ENCODE peak calls at places on chromosome 10, in nine cellular contexts. B, A, U, K, W, Z, G, F and V are unnamed samples.
A peak's percentile ranks its signal among the peaks of the same experiment; 100 is the strongest.

GRCh38 chr10:110326351-110327032 is 21.8 kb upstream of the SMNDC1 start:
- DNase-seq in B (no peak), A (no peak), U (peak; percentile 24), K (no peak), W (peak; percentile 51), Z (no peak), G (no peak), F (no peak), V (no peak)

GRCh38 chr10:25697412-25697811 is 236.6 kb upstream of the MYO3A start:
- DNase-seq in B (no peak), A (no peak), U (no peak), K (no peak), W (no peak), Z (no peak), G (no peak), F (no peak), V (no peak)

GRCh38 chr10:121437596-121437995 is 160.6 kb downstream of the FGFR2 start:
- DNase-seq in B (peak; percentile 27), A (no peak), U (no peak), K (no peak), W (no peak), Z (no peak), G (peak; percentile 13), F (no peak), V (no peak)

GRCh38 chr10:27158421-27158820 is 3.3 kb downstream of the MASTL start:
- DNase-seq in B (no peak), A (no peak), U (no peak), K (no peak), W (no peak), Z (no peak), G (no peak), F (peak; percentile 13), V (no peak)

GRCh38 chr10:29830526-29831512 is 196.0 kb upstream of the SVIL start:
- DNase-seq in B (no peak), A (no peak), U (no peak), K (no peak), W (no peak), Z (no peak), G (no peak), F (peak; percentile 33), V (no peak)

GRCh38 chr10:60099998-60100747 is 193.8 kb upstream of the CCDC6 start:
- DNase-seq in B (no peak), A (peak; percentile 5), U (peak; percentile 39), K (no peak), W (no peak), Z (no peak), G (peak; percentile 73), F (peak; percentile 39), V (no peak)

GRCh38 chr10:63711866-63712716 is 190.9 kb downstream of the REEP3 start:
- DNase-seq in B (peak; percentile 99), A (no peak), U (peak; percentile 99), K (peak; percentile 94), W (no peak), Z (no peak), G (no peak), F (peak; percentile 33), V (no peak)

GRCh38 chr10:126049741-126050140 is 153.4 kb downstream of the FANK1 start:
- DNase-seq in B (no peak), A (no peak), U (no peak), K (no peak), W (no peak), Z (no peak), G (no peak), F (no peak), V (no peak)

GRCh38 chr10:87842776-87843497 is 20.4 kb downstream of the KLLN start:
- DNase-seq in B (no peak), A (no peak), U (no peak), K (no peak), W (no peak), Z (no peak), G (peak; percentile 15), F (peak; percentile 60), V (no peak)

GRCh38 chr10:2949948-2950354 is 117.4 kb upstream of the PFKP start:
- DNase-seq in B (no peak), A (no peak), U (no peak), K (no peak), W (peak; percentile 43), Z (no peak), G (no peak), F (no peak), V (no peak)

GRCh38 chr10:90020506-90020905 is 319.1 kb downstream of the KIF20B start:
- DNase-seq in B (no peak), A (no peak), U (no peak), K (no peak), W (no peak), Z (no peak), G (no peak), F (no peak), V (no peak)

GRCh38 chr10:90018819-90019218 is 317.4 kb downstream of the KIF20B start:
- DNase-seq in B (no peak), A (no peak), U (no peak), K (no peak), W (no peak), Z (no peak), G (no peak), F (no peak), V (no peak)

GRCh38 chr10:90028312-90028711 is 326.9 kb downstream of the KIF20B start:
- DNase-seq in B (no peak), A (no peak), U (no peak), K (no peak), W (no peak), Z (no peak), G (no peak), F (no peak), V (no peak)

DNA sequence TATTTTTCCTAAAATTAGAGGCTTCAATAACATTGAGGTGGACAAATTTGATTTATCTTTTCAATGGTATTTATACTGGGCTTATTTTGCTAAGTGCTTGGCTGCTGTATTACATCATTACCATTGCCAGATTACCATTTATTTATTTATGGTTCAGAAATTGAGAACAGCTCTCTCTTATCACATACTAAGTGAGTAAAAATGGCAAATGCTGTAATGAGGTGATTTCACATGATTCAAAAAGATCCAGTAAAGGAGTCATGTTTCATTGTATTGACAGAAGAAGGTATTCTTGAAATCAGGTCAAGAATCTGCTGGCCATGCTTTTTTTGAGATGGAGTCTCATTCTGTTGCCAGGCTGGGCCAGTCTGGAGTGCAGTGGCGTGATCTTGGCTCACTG is 322.6 kb downstream of the KIF20B start:
- DNase-seq in B (no peak), A (no peak), U (no peak), K (no peak), W (no peak), Z (no peak), G (no peak), F (no peak), V (no peak)
- TF ChIP-seq POLR2AphosphoS5 in B (no peak), A (no peak), U (no peak), K (no peak), W (no peak), Z (no peak), G (no peak), F (no peak), V (no peak)

GRCh38 chr10:17229016-17229716 is 1.1 kb downstream of the VIM start:
- DNase-seq in B (peak; percentile 73), A (no peak), U (no peak), K (peak; percentile 96), W (no peak), Z (peak; percentile 95), G (peak; percentile 46), F (no peak), V (peak; percentile 29)

GRCh38 chr10:17226891-17227303 is 1.1 kb upstream of the VIM start:
- DNase-seq in B (no peak), A (no peak), U (no peak), K (no peak), W (no peak), Z (peak; percentile 79), G (peak; percentile 39), F (no peak), V (no peak)

GRCh38 chr10:17227367-17228080 is 517 bp upstream of the VIM start:
- DNase-seq in B (no peak), A (no peak), U (no peak), K (no peak), W (peak; percentile 63), Z (no peak), G (peak; percentile 46), F (no peak), V (peak; percentile 31)

GRCh38 chr10:17229717-17229966 is 1.6 kb downstream of the VIM start:
- DNase-seq in B (no peak), A (no peak), U (no peak), K (no peak), W (no peak), Z (no peak), G (peak; percentile 77), F (no peak), V (no peak)

GRCh38 chr10:17228081-17229015 is at the start of gene VIM:
- DNase-seq in B (peak; percentile 73), A (peak; percentile 62), U (peak; percentile 84), K (peak; percentile 97), W (peak; percentile 69), Z (peak; percentile 95), G (peak; percentile 92), F (no peak), V (peak; percentile 38)
- TF ChIP-seq POLR2AphosphoS5 in B (no peak), A (peak; percentile 43), U (peak; percentile 65), K (peak; percentile 85), W (no peak), Z (peak; percentile 86), G (no peak), F (no peak), V (peak; percentile 76)

GRCh38 chr10:33920351-33920750 is 585.9 kb upstream of the NRP1 start:
- DNase-seq in B (no peak), A (no peak), U (no peak), K (no peak), W (no peak), Z (no peak), G (no peak), F (no peak), V (no peak)

GRCh38 chr10:33917069-33917468 is 582.6 kb upstream of the NRP1 start:
- DNase-seq in B (no peak), A (no peak), U (no peak), K (no peak), W (no peak), Z (no peak), G (no peak), F (no peak), V (no peak)

GRCh38 chr10:33913194-33913593 is 578.7 kb upstream of the NRP1 start:
- DNase-seq in B (no peak), A (no peak), U (no peak), K (no peak), W (no peak), Z (no peak), G (no peak), F (no peak), V (no peak)

DNA sequence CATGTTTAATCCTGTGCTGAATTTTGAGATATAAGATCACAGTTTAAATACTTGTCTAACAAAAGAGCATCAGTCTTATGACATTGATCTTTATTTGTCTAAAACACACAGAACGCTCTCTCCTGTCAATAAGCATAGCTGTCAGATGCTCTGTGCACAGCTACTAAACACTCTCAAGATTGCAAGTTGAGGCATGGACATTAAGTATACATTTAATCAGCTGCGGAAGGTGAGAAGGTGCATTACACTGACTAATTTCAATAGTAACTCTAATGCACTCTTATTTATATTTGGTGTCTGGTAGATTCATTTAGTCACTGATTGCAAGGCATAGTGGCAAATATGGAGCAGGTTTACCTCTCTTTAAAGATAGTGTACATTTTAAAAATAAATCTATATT is 580.3 kb upstream of the NRP1 start:
- DNase-seq in B (no peak), A (no peak), U (no peak), K (no peak), W (no peak), Z (no peak), G (no peak), F (no peak), V (no peak)
- TF ChIP-seq POLR2AphosphoS5 in B (no peak), A (no peak), U (no peak), K (no peak), W (no peak), Z (no peak), G (no peak), F (no peak), V (no peak)

GRCh38 chr10:44985175-44985681 is 6.6 kb upstream of the DEPP1 start:
- DNase-seq in B (no peak), A (no peak), U (no peak), K (peak; percentile 55), W (no peak), Z (no peak), G (no peak), F (no peak), V (no peak)
- TF ChIP-seq POLR2AphosphoS5 in B (no peak), A (no peak), U (no peak), K (no peak), W (no peak), Z (no peak), G (no peak), F (no peak), V (no peak)